ENCODE peak calls at places on chromosomes 12 and 14, in seven cellular contexts. One of them, this sample, is unnamed.

GRCh38 chr12:124727922-124728321 is 135.7 kb downstream of the SCARB1 start:
- DNase-seq in SK-N-SH: no peak
- DNase-seq in H1: no peak
- DNase-seq in HepG2: no peak
- DNase-seq in GM12878: no peak
- DNase-seq in K562: no peak
- DNase-seq in HCT116: peak; percentile 52
- DNase-seq in this sample: no peak

GRCh38 chr12:116794725-116795124 is 56.6 kb downstream of the RNFT2 start:
- DNase-seq in K562: no peak
- DNase-seq in SK-N-SH: no peak
- DNase-seq in HepG2: no peak
- DNase-seq in H1: no peak
- DNase-seq in GM12878: no peak
- DNase-seq in HCT116: no peak
- DNase-seq in this sample: no peak

GRCh38 chr12:72271741-72272661 is at the start of gene TRHDE:
- DNase-seq in GM12878: no peak
- DNase-seq in HCT116: no peak
- DNase-seq in SK-N-SH: peak; percentile 61
- DNase-seq in K562: no peak
- DNase-seq in H1: no peak
- DNase-seq in HepG2: no peak
- DNase-seq in this sample: no peak

GRCh38 chr12:109065154-109065852 is 12.9 kb downstream of the USP30 start:
- DNase-seq in SK-N-SH: no peak
- DNase-seq in H1: no peak
- DNase-seq in HepG2: peak; percentile 84
- DNase-seq in GM12878: no peak
- DNase-seq in HCT116: no peak
- DNase-seq in K562: no peak
- DNase-seq in this sample: no peak

GRCh38 chr12:7319934-7320333 is 16.1 kb downstream of the ACSM4 start:
- DNase-seq in HCT116: no peak
- DNase-seq in H1: no peak
- DNase-seq in SK-N-SH: no peak
- DNase-seq in K562: no peak
- DNase-seq in HepG2: no peak
- DNase-seq in GM12878: no peak
- DNase-seq in this sample: no peak

GRCh38 chr12:94792690-94793089 is 142.3 kb upstream of the TMCC3 start:
- DNase-seq in H1: no peak
- DNase-seq in HepG2: no peak
- DNase-seq in GM12878: no peak
- DNase-seq in SK-N-SH: no peak
- DNase-seq in HCT116: no peak
- DNase-seq in K562: no peak
- DNase-seq in this sample: no peak

GRCh38 chr14:92942576-92942975 is 19.6 kb downstream of the CHGA start:
- DNase-seq in HepG2: no peak
- DNase-seq in SK-N-SH: no peak
- DNase-seq in HCT116: no peak
- DNase-seq in H1: no peak
- DNase-seq in GM12878: no peak
- DNase-seq in K562: no peak
- DNase-seq in this sample: no peak

GRCh38 chr12:49335955-49336644 is 888 bp downstream of the C1QL4 start:
- DNase-seq in SK-N-SH: no peak
- DNase-seq in H1: no peak
- DNase-seq in GM12878: no peak
- DNase-seq in HCT116: no peak
- DNase-seq in HepG2: no peak
- DNase-seq in K562: no peak
- DNase-seq in this sample: no peak

GRCh38 chr14:45198551-45198950 is 54.5 kb downstream of the MIS18BP1 start:
- DNase-seq in H1: no peak
- DNase-seq in HCT116: no peak
- DNase-seq in GM12878: no peak
- DNase-seq in HepG2: no peak
- DNase-seq in K562: no peak
- DNase-seq in SK-N-SH: no peak
- DNase-seq in this sample: no peak

GRCh38 chr14:95683793-95684192 is 2.4 kb upstream of the TCL1B start:
- DNase-seq in SK-N-SH: no peak
- DNase-seq in K562: no peak
- DNase-seq in GM12878: no peak
- DNase-seq in HepG2: peak; percentile 11
- DNase-seq in H1: no peak
- DNase-seq in HCT116: peak; percentile 32
- DNase-seq in this sample: peak; percentile 35

GRCh38 chr14:95681153-95681552 is 5.1 kb upstream of the TCL1B start:
- DNase-seq in GM12878: no peak
- DNase-seq in HepG2: no peak
- DNase-seq in K562: no peak
- DNase-seq in H1: no peak
- DNase-seq in SK-N-SH: no peak
- DNase-seq in HCT116: no peak
- DNase-seq in this sample: no peak

GRCh38 chr14:95677168-95677835 is 8.9 kb upstream of the TCL1B start:
- DNase-seq in HepG2: no peak
- DNase-seq in SK-N-SH: no peak
- DNase-seq in H1: no peak
- DNase-seq in K562: no peak
- DNase-seq in HCT116: no peak
- DNase-seq in GM12878: no peak
- DNase-seq in this sample: no peak

GRCh38 chr14:95679148-95679547 is 7.1 kb upstream of the TCL1B start:
- DNase-seq in HCT116: no peak
- DNase-seq in H1: no peak
- DNase-seq in K562: no peak
- DNase-seq in HepG2: no peak
- DNase-seq in SK-N-SH: no peak
- DNase-seq in GM12878: no peak
- DNase-seq in this sample: no peak

DNA sequence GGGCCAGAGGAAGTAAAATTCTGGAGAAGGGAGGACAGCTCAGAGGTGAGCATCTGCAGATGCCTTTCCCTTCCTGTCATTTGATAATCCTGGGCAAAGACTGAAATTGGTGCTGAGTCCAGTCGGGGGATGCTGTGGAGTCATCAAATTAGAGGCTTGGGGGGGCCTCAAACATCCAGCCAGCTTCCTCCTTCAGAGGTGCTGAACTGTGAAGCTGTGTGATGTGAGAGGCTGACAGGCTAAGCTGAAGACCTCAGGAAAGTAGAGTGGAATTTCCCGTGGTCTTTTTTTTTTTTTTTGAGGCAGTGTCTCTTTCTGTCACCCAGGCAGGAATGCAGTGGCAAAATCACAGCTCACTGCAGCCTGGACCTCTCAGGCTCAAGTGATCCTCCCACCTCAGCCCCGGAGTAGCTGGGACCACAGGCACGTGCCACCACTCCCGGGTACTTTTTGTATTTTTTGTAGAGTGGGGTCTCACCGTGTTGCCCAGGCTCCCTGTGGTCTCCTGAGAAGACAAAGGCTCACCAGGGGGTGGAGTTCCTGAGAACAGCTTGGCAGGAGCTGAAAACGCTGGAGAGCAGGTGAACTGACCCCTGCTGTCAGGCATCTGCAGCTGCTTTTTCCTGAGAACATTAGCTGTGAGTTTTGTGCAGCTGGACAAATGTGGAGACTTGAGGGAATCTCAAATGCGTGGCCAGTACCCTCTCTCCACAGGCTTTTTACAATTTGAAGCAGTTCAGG is 6.1 kb upstream of the TCL1B start:
- DNase-seq in HepG2: peak; percentile 21
- DNase-seq in SK-N-SH: no peak
- DNase-seq in K562: no peak
- DNase-seq in H1: no peak
- DNase-seq in HCT116: peak; percentile 13
- DNase-seq in GM12878: no peak
- DNase-seq in this sample: no peak
- H3K4me3 ChIP-seq in HepG2: no peak overlapping the region
- H3K4me3 ChIP-seq in SK-N-SH: no peak overlapping the region
- H3K4me3 ChIP-seq in K562: no peak overlapping the region
- H3K4me3 ChIP-seq in H1: no peak overlapping the region
- H3K4me3 ChIP-seq in HCT116: no peak overlapping the region
- H3K4me3 ChIP-seq in GM12878: no peak overlapping the region
- H3K4me3 ChIP-seq in this sample: no peak overlapping the region

DNA sequence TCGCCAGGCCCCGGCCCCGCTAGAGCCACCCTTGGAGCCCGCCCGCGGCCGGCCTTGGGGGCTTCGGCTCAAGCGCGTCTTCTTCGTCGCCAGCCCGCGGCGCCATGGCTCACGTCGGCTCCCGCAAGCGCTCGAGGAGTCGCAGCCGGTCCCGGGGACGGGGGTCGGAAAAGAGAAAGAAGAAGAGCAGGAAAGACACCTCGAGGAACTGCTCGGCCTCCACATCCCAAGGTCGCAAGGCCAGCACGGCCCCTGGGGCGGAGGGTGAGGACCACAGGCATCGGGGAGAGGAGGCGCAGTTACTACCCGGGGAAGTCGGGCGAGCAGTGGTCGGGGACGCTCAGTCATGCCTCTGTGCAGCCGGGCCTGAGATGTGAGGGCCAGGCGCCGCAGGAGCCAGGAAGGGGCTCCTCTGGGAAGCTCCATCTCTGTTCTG is 573 bp downstream of the ARL6IP4 start:
- DNase-seq in GM12878: no peak
- DNase-seq in SK-N-SH: peak; percentile 71
- DNase-seq in H1: no peak
- DNase-seq in HCT116: no peak
- DNase-seq in K562: no peak
- DNase-seq in HepG2: no peak
- DNase-seq in this sample: no peak
- H3K4me1 ChIP-seq in GM12878: peaks cover 27% of the 10 kb centered on the region
- H3K4me1 ChIP-seq in SK-N-SH: peaks cover 41% of the 10 kb centered on the region
- H3K4me1 ChIP-seq in H1: peaks cover 14% of the 10 kb centered on the region
- H3K4me1 ChIP-seq in HCT116: peaks cover 20% of the 10 kb centered on the region
- H3K4me1 ChIP-seq in K562: peaks cover 93% of the 10 kb centered on the region
- H3K4me1 ChIP-seq in HepG2: peaks cover 78% of the 10 kb centered on the region
- H3K4me1 ChIP-seq in this sample: peaks cover 47% of the 10 kb centered on the region

GRCh38 chr12:11794311-11794710 is 144.8 kb downstream of the ETV6 start:
- DNase-seq in SK-N-SH: no peak
- DNase-seq in GM12878: no peak
- DNase-seq in HepG2: no peak
- DNase-seq in K562: no peak
- DNase-seq in H1: no peak
- DNase-seq in HCT116: no peak
- DNase-seq in this sample: no peak

GRCh38 chr12:11795192-11795909 is 145.9 kb downstream of the ETV6 start:
- DNase-seq in H1: no peak
- DNase-seq in GM12878: no peak
- DNase-seq in K562: no peak
- DNase-seq in HepG2: no peak
- DNase-seq in SK-N-SH: no peak
- DNase-seq in HCT116: peak; percentile 18
- DNase-seq in this sample: no peak

GRCh38 chr12:11795910-11796459 is 146.5 kb downstream of the ETV6 start:
- DNase-seq in HCT116: peak; percentile 64
- DNase-seq in HepG2: peak; percentile 70
- DNase-seq in GM12878: no peak
- DNase-seq in SK-N-SH: no peak
- DNase-seq in H1: no peak
- DNase-seq in K562: no peak
- DNase-seq in this sample: peak; percentile 13

GRCh38 chr12:11794751-11795150 is 145.3 kb downstream of the ETV6 start:
- DNase-seq in SK-N-SH: no peak
- DNase-seq in HCT116: no peak
- DNase-seq in H1: no peak
- DNase-seq in HepG2: no peak
- DNase-seq in K562: no peak
- DNase-seq in GM12878: no peak
- DNase-seq in this sample: no peak

GRCh38 chr12:11793896-11794295 is 144.4 kb downstream of the ETV6 start:
- DNase-seq in H1: no peak
- DNase-seq in HepG2: no peak
- DNase-seq in HCT116: no peak
- DNase-seq in SK-N-SH: no peak
- DNase-seq in K562: no peak
- DNase-seq in GM12878: no peak
- DNase-seq in this sample: no peak
- TF ChIP-seq SIN3A in H1: no peak
- TF ChIP-seq SIN3A in HepG2: no peak
- TF ChIP-seq SIN3A in HCT116: no peak
- TF ChIP-seq SIN3A in SK-N-SH: no peak
- TF ChIP-seq SIN3A in K562: no peak
- TF ChIP-seq SIN3A in GM12878: no peak
- TF ChIP-seq SIN3A in this sample: no peak

GRCh38 chr14:34710744-34711143 is 3.6 kb downstream of the CFL2 start:
- DNase-seq in SK-N-SH: no peak
- DNase-seq in GM12878: no peak
- DNase-seq in K562: no peak
- DNase-seq in HCT116: no peak
- DNase-seq in H1: no peak
- DNase-seq in HepG2: no peak
- DNase-seq in this sample: no peak

GRCh38 chr14:34711169-34711568 is 3.2 kb downstream of the CFL2 start:
- DNase-seq in H1: no peak
- DNase-seq in SK-N-SH: peak; percentile 59
- DNase-seq in HCT116: no peak
- DNase-seq in GM12878: peak; percentile 50
- DNase-seq in K562: no peak
- DNase-seq in HepG2: no peak
- DNase-seq in this sample: no peak

GRCh38 chr14:34711808-34712712 is 2.3 kb downstream of the CFL2 start:
- DNase-seq in SK-N-SH: no peak
- DNase-seq in HepG2: no peak
- DNase-seq in HCT116: no peak
- DNase-seq in H1: no peak
- DNase-seq in K562: no peak
- DNase-seq in GM12878: no peak
- DNase-seq in this sample: no peak

GRCh38 chr14:34707722-34708121 is 6.7 kb downstream of the CFL2 start:
- DNase-seq in HepG2: no peak
- DNase-seq in GM12878: no peak
- DNase-seq in SK-N-SH: no peak
- DNase-seq in H1: no peak
- DNase-seq in K562: no peak
- DNase-seq in HCT116: no peak
- DNase-seq in this sample: no peak

DNA sequence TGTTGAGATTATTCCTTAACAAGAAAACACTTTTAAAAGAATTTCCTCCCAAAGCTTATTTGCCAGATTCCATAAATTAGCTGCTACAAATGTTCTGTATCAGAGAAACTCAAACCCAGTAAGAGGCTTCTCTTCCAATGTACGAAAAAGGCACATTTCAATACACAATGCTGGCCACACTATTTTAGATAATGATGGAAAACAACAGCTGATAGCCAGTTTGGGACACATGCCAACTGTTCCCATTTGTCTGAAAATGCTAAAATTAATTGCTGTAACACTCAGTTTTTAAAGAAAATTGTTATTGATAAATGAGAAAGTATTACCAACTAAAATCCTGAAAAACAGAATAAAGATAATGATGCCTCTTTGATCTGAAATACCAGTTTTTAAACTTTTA is 4.4 kb downstream of the CFL2 start:
- DNase-seq in K562: no peak
- DNase-seq in H1: no peak
- DNase-seq in SK-N-SH: no peak
- DNase-seq in HCT116: no peak
- DNase-seq in HepG2: no peak
- DNase-seq in GM12878: no peak
- DNase-seq in this sample: no peak
- H3K4me3 ChIP-seq in K562: no peak overlapping the region
- H3K4me3 ChIP-seq in H1: no peak overlapping the region
- H3K4me3 ChIP-seq in SK-N-SH: no peak overlapping the region
- H3K4me3 ChIP-seq in HCT116: no peak overlapping the region
- H3K4me3 ChIP-seq in HepG2: no peak overlapping the region
- H3K4me3 ChIP-seq in GM12878: no peak overlapping the region
- H3K4me3 ChIP-seq in this sample: no peak overlapping the region